ENCODE peak calls at places on chromosome 5, in four cellular contexts. M is GM20000; W is CD8-positive, alpha-beta T cell; L is small intestine. U is an unnamed sample.

GRCh38 chr5:90408571-90409317 is 812 bp downstream of the CETN3 start:
- DNase-seq in M (no peak), W (no peak), L (no peak), U (peak)

GRCh38 chr5:88826959-88827585 is 55.9 kb downstream of the MEF2C start:
- DNase-seq in M (no peak), W (no peak), L (peak), U (peak)

GRCh38 chr5:131109540-131110255 is 55.4 kb downstream of the HINT1 start:
- DNase-seq in M (peak), W (peak), L (peak), U (peak)

GRCh38 chr5:159916841-159917761 is 819 bp downstream of the ADRA1B start:
- DNase-seq in M (no peak), W (no peak), L (no peak), U (no peak)

GRCh38 chr5:56848206-56848605 is 32.9 kb downstream of the MAP3K1 start:
- DNase-seq in M (no peak), W (no peak), L (peak), U (no peak)

GRCh38 chr5:38662088-38662487 is 105.6 kb upstream of the LIFR start:
- DNase-seq in M (no peak), W (no peak), L (no peak), U (no peak)

GRCh38 chr5:122330881-122331280 is 18.8 kb downstream of the SNCAIP start:
- DNase-seq in M (no peak), W (no peak), L (no peak), U (no peak)

GRCh38 chr5:143248822-143249579 is 154.5 kb downstream of the NR3C1 start:
- DNase-seq in M (no peak), W (no peak), L (peak), U (peak)

GRCh38 chr5:151795426-151795825 is 23.7 kb downstream of the G3BP1 start:
- DNase-seq in M (no peak), W (no peak), L (no peak), U (no peak)

GRCh38 chr5:8907168-8907868 is 638.6 kb downstream of the SEMA5A start:
- DNase-seq in M (no peak), W (no peak), L (no peak), U (peak)

U was measured in RPMI7951.